ENCODE peak calls at places on chromosomes 5 and 9, in six cellular contexts. J is CD4-positive, CD25-positive, alpha-beta regulatory T cell; T is stimulated activated CD4-positive, alpha-beta T cell treated with anti-CD3 and anti-CD28 coated beads, Interleukin-4, amount 100 ng/mL, for 1 hour; N is activated effector memory CD4-positive, alpha-beta T cell treated with Interleukin-2 at 50 U/mL for 16 hours; A is stomach; D is activated T-cell treated with anti-CD3 and anti-CD28 coated beads, Interleukin-2, amount 50 U/mL, for 72 hours. Q is an unnamed sample.

GRCh38 chr5:151676719-151677118 is 10.0 kb downstream of the SPARC start:
- DNase-seq in J (no peak), T (no peak), N (no peak), A (no peak), D (no peak), Q (no peak)

GRCh38 chr9:74035786-74036185 is 461.3 kb upstream of the RORB start:
- DNase-seq in J (no peak), T (no peak), N (no peak), A (no peak), D (no peak), Q (no peak)

GRCh38 chr5:173459225-173459624 is 131.0 kb upstream of the STC2 start:
- DNase-seq in J (no peak), T (no peak), N (no peak), A (no peak), D (no peak), Q (no peak)

GRCh38 chr9:110602281-110602680 is 22.7 kb upstream of the SVEP1 start:
- DNase-seq in J (no peak), T (no peak), N (no peak), A (no peak), D (no peak), Q (no peak)

GRCh38 chr5:150113047-150113744 is 26.8 kb upstream of the CSF1R start:
- DNase-seq in J (no peak), T (no peak), N (no peak), A (peak), D (no peak), Q (no peak)

GRCh38 chr9:11064853-11065252 is 452.1 kb upstream of the PTPRD start:
- DNase-seq in J (no peak), T (no peak), N (no peak), A (no peak), D (no peak), Q (no peak)

GRCh38 chr9:124869466-124869985 is 7.6 kb downstream of the ARPC5L start:
- DNase-seq in J (peak), T (peak), N (peak), A (peak), D (peak), Q (peak)

GRCh38 chr9:72551306-72551705 is 29.9 kb downstream of the TMC1 start:
- DNase-seq in J (no peak), T (no peak), N (no peak), A (no peak), D (no peak), Q (no peak)

GRCh38 chr9:84759300-84759750 is 89.8 kb downstream of the NTRK2 start:
- DNase-seq in J (no peak), T (peak), N (no peak), A (no peak), D (peak), Q (peak)

GRCh38 chr9:88936668-88937067 is 54.6 kb upstream of the S1PR3 start:
- DNase-seq in J (no peak), T (no peak), N (no peak), A (no peak), D (no peak), Q (no peak)

GRCh38 chr9:89507626-89508025 is 9.7 kb upstream of the SEMA4D start:
- DNase-seq in J (peak), T (no peak), N (no peak), A (no peak), D (no peak), Q (no peak)

GRCh38 chr9:2241461-2241874 is 226.3 kb downstream of the SMARCA2 start:
- DNase-seq in J (no peak), T (no peak), N (no peak), A (no peak), D (no peak), Q (no peak)

GRCh38 chr9:89793124-89793495 is 188.3 kb downstream of the GADD45G start:
- DNase-seq in J (no peak), T (no peak), N (no peak), A (no peak), D (no peak), Q (no peak)

GRCh38 chr5:1031306-1031959 is 22.8 kb downstream of the NKD2 start:
- DNase-seq in J (no peak), T (no peak), N (no peak), A (no peak), D (no peak), Q (no peak)

GRCh38 chr9:116327702-116328440 is 174.3 kb downstream of the PAPPA start:
- DNase-seq in J (no peak), T (no peak), N (no peak), A (no peak), D (no peak), Q (no peak)

GRCh38 chr5:22734907-22735306 is 118.2 kb downstream of the CDH12 start:
- DNase-seq in J (no peak), T (no peak), N (no peak), A (no peak), D (no peak), Q (no peak)

GRCh38 chr5:178350361-178351220 is 118.0 kb upstream of the PHYKPL start:
- DNase-seq in J (no peak), T (no peak), N (no peak), A (no peak), D (no peak), Q (no peak)

GRCh38 chr9:133589454-133590227 is 19.5 kb downstream of the FAM163B start:
- DNase-seq in J (peak), T (peak), N (peak), A (no peak), D (peak), Q (no peak)

GRCh38 chr5:77852514-77853352 is 76.6 kb upstream of the TBCA start:
- DNase-seq in J (no peak), T (peak), N (no peak), A (no peak), D (peak), Q (no peak)

GRCh38 chr5:55063220-55063863 is 39.1 kb upstream of the GZMA start:
- DNase-seq in J (no peak), T (no peak), N (no peak), A (no peak), D (no peak), Q (no peak)

GRCh38 chr9:130522233-130522808 is 57.1 kb upstream of the FUBP3 start:
- DNase-seq in J (no peak), T (no peak), N (no peak), A (no peak), D (no peak), Q (no peak)

GRCh38 chr5:136018814-136019777 is 9.7 kb upstream of the TGFBI start:
- DNase-seq in J (no peak), T (no peak), N (no peak), A (no peak), D (no peak), Q (no peak)

GRCh38 chr9:135536166-135536565 is 9.8 kb upstream of the OBP2A start:
- DNase-seq in J (no peak), T (no peak), N (no peak), A (peak), D (no peak), Q (no peak)

GRCh38 chr9:35814106-35814840 is 569 bp downstream of the HINT2 start:
- DNase-seq in J (no peak), T (no peak), N (peak), A (peak), D (peak), Q (no peak)

GRCh38 chr5:102910240-102911226 is 155.4 kb downstream of the PAM start:
- DNase-seq in J (no peak), T (no peak), N (no peak), A (no peak), D (no peak), Q (no peak)